ENCODE peak calls at places on chromosomes 6 and 20, in eight cellular contexts. L is uterus, T is A549, Z is testis, A is stomach, D is Peyer's patch, K is ovary, B is adrenal gland. Y is an unnamed sample.

GRCh38 chr6:153044295-153044694 is 41.8 kb upstream of the MTRF1L start:
- DNase-seq in T (no peak), B (no peak), A (no peak), L (no peak), D (no peak), Z (no peak), K (no peak), Y (no peak)

GRCh38 chr6:137661601-137662000 is 167.4 kb upstream of the OLIG3 start:
- DNase-seq in B (no peak), T (no peak), D (no peak), K (no peak), Z (peak; percentile 34), A (no peak), L (no peak), Y (no peak)

GRCh38 chr20:11053310-11053709 is 379.5 kb upstream of the JAG1 start:
- DNase-seq in D (no peak), Z (no peak), A (no peak), K (no peak), B (no peak), L (no peak), T (no peak), Y (no peak)

GRCh38 chr6:55964136-55964535 is 88.7 kb upstream of the BMP5 start:
- DNase-seq in Z (peak; percentile 65), L (no peak), A (no peak), B (no peak), T (no peak), K (no peak), D (no peak), Y (no peak)

GRCh38 chr20:15890358-15890982 is 682.8 kb downstream of the KIF16B start:
- DNase-seq in D (no peak), B (no peak), K (no peak), L (no peak), Z (no peak), A (no peak), T (no peak), Y (no peak)

GRCh38 chr20:14950633-14951032 is 613.2 kb upstream of the FLRT3 start:
- DNase-seq in Z (no peak), A (no peak), T (no peak), L (peak; percentile 34), K (no peak), D (no peak), B (no peak), Y (no peak)

GRCh38 chr20:47781631-47782030 is 3.6 kb downstream of the SULF2 start:
- DNase-seq in A (no peak), B (no peak), Z (no peak), L (no peak), K (no peak), T (no peak), D (no peak), Y (no peak)

GRCh38 chr6:109260126-109260525 is 122.1 kb downstream of the CD164 start:
- DNase-seq in A (no peak), K (no peak), Z (no peak), T (no peak), D (no peak), L (no peak), B (no peak), Y (no peak)

GRCh38 chr20:20772492-20773047 is 60.1 kb upstream of the RALGAPA2 start:
- DNase-seq in D (no peak), T (no peak), A (no peak), Z (no peak), B (no peak), K (no peak), L (no peak), Y (no peak)

GRCh38 chr6:27795697-27796494 is 116.3 kb downstream of the OR2B2 start:
- DNase-seq in K (no peak), Z (peak; percentile 67), D (peak; percentile 58), L (peak; percentile 74), A (no peak), T (peak; percentile 36), B (peak; percentile 55), Y (no peak)

GRCh38 chr6:150491131-150491795 is 108.4 kb upstream of the PLEKHG1 start:
- DNase-seq in B (no peak), L (no peak), A (no peak), T (peak; percentile 7), K (no peak), D (no peak), Z (no peak), Y (no peak)

GRCh38 chr6:105900120-105900937 is 185.8 kb upstream of the PRDM1 start:
- DNase-seq in B (no peak), Z (no peak), A (no peak), D (no peak), T (no peak), L (no peak), K (no peak), Y (no peak)

GRCh38 chr20:20362774-20363435 is 5.0 kb upstream of the INSM1 start:
- DNase-seq in B (no peak), K (no peak), A (no peak), T (no peak), Z (no peak), L (no peak), D (no peak), Y (no peak)

GRCh38 chr20:6495907-6496306 is 271.6 kb upstream of the BMP2 start:
- DNase-seq in K (no peak), B (no peak), D (no peak), L (no peak), T (no peak), A (no peak), Z (no peak), Y (no peak)

GRCh38 chr6:36969988-36970891 is 15.7 kb downstream of the PI16 start:
- DNase-seq in A (no peak), D (no peak), K (no peak), Z (no peak), B (no peak), T (no peak), L (no peak), Y (no peak)

GRCh38 chr20:14984768-14985622 is 647.6 kb upstream of the FLRT3 start:
- DNase-seq in B (no peak), T (no peak), K (no peak), A (no peak), Z (no peak), D (no peak), L (no peak), Y (no peak)

GRCh38 chr20:20849126-20849525 is 136.7 kb upstream of the RALGAPA2 start:
- DNase-seq in K (no peak), D (no peak), B (no peak), Z (no peak), T (no peak), A (no peak), L (no peak), Y (no peak)

GRCh38 chr20:58878399-58878798 is 25.9 kb downstream of the GNAS start:
- DNase-seq in Z (no peak), K (no peak), L (no peak), A (no peak), D (no peak), T (no peak), B (no peak), Y (no peak)

GRCh38 chr20:58880441-58880840 is 27.9 kb downstream of the GNAS start:
- DNase-seq in B (no peak), T (no peak), Z (no peak), K (no peak), L (no peak), A (no peak), D (no peak), Y (no peak)

GRCh38 chr20:58883243-58883691 is 30.8 kb downstream of the GNAS start:
- DNase-seq in K (no peak), Z (no peak), A (no peak), L (no peak), D (no peak), T (no peak), B (no peak), Y (no peak)

GRCh38 chr20:58882704-58883089 is 30.2 kb downstream of the GNAS start:
- DNase-seq in T (no peak), D (no peak), A (no peak), B (no peak), L (no peak), Z (no peak), K (no peak), Y (no peak)

GRCh38 chr20:58880994-58881752 is 28.7 kb downstream of the GNAS start:
- DNase-seq in T (no peak), Z (no peak), L (no peak), A (no peak), D (no peak), B (peak; percentile 74), K (no peak), Y (no peak)
- H3K4me1 ChIP-seq in T (no peaks in the 10 kb centered on the region), Z (peaks cover 6% of the 10 kb centered on the region), L (no peaks in the 10 kb centered on the region), A (no peaks in the 10 kb centered on the region), D (no peaks in the 10 kb centered on the region), B (peaks cover 44% of the 10 kb centered on the region), K (no peaks in the 10 kb centered on the region), Y (no peaks in the 10 kb centered on the region)

DNA sequence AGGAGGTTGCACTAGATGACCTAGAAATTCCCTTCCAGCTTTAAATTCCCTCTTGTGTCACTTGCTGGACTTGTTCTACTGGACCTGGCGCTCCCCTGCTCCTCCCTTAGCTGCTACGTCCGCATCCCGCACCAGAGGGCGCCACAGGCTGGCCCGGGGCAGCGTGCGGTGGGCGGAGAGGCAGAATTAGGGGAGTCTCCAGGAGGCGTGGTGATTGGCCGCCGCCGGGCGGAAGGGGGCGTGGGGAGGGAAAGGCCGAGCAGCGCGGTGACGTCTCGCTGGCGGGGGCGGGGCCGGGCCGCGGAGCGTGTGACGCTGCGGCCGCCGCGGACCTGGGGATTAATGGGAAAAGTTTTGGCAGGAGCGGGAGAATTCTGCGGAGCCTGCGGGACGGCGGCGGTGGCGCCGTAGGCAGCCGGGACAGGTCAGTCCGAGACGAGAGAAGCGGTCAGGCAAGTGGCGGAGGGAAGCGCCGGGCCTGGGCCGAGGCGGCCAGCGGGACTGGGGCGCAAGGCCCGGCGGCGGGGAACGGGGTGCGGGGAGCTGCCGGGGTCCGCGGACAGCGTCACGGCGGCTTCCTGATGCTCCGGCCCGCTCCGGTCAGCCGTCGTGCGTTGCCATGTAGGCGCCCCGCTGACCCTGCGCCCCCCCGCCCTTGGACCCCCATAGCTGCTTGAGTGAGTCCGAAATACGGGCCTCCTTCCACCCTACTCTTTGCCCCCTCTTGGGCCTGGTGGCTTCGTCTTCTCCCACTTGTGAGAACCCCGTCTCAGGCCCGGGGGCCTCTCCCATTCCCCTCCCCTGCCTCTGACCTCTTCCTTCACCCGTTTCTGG is at the start of gene PPARD:
- DNase-seq in L (peak; percentile 98), K (peak; percentile 99), B (peak; percentile 98), Z (peak; percentile 99), D (peak; percentile 99), A (peak; percentile 99), T (peak; percentile 84), Y (peak; percentile 100)
- TF ChIP-seq POLR2A in L (peak; percentile 92), K (peak; percentile 86), B (peak; percentile 92), Z (peak; percentile 56), D (peak; percentile 83), A (no peak), T (peak; percentile 33), Y (peak; percentile 87)

DNA sequence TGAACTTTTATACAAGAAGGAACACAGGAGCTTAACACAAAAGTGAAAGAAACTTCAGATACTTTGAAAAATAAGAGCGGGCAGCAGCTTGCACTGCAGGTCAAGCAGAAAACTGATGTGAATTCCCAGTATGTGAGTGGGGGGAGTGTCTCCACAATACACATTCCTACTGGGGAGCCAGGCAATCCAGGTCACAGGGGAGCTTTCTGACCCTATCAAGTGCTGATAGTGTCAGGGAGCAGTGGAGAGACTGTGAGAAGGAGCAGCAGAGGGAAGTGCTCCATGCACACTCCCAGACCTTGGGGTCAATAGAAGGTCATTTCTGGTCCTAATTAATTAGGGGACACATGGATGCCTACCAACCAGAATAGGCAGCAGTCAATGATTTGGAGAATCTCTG is 59.4 kb downstream of the PDSS2 start:
- DNase-seq in T (no peak), D (no peak), Z (no peak), A (no peak), K (no peak), L (no peak), B (no peak), Y (no peak)
- H3K4me1 ChIP-seq in T (no peaks in the 10 kb centered on the region), D (no peaks in the 10 kb centered on the region), Z (no peaks in the 10 kb centered on the region), A (peaks cover 3% of the 10 kb centered on the region), K (peaks cover 12% of the 10 kb centered on the region), L (no peaks in the 10 kb centered on the region), B (no peaks in the 10 kb centered on the region), Y (no peaks in the 10 kb centered on the region)

GRCh38 chr6:2225422-2226392 is 19.7 kb downstream of the GMDS start:
- DNase-seq in D (no peak), B (no peak), A (peak; percentile 56), Z (no peak), T (no peak), L (no peak), K (no peak), Y (no peak)
- TF ChIP-seq POLR2A in D (no peak), B (no peak), A (no peak), Z (no peak), T (no peak), L (no peak), K (no peak), Y (no peak)